ENCODE peak calls at places on chromosomes 5 and 9, in five cellular contexts. K, O, M, P and S are unnamed samples.

GRCh38 chr9:112624711-112625707 is 92.9 kb downstream of the INIP start:
- DNase-seq in O (no peak), P (no peak), K (no peak), M (no peak), S (no peak)

GRCh38 chr9:37497320-37497719 is 11.6 kb downstream of the POLR1E start:
- DNase-seq in P (no peak), K (no peak), O (no peak), M (no peak), S (no peak)

GRCh38 chr5:57174128-57174849 is 430 bp downstream of the GPBP1 start:
- DNase-seq in K (no peak), P (peak), M (no peak), O (peak), S (no peak)

GRCh38 chr5:39092581-39093350 is 18.6 kb upstream of the RICTOR start:
- DNase-seq in M (no peak), P (no peak), K (no peak), O (no peak), S (no peak)

GRCh38 chr5:181047921-181048320 is 7.9 kb downstream of the BTNL9 start:
- DNase-seq in K (no peak), P (no peak), O (no peak), M (no peak), S (no peak)

GRCh38 chr9:89873801-89874200 is 269.0 kb downstream of the GADD45G start:
- DNase-seq in P (peak), M (no peak), K (no peak), O (peak), S (peak)

GRCh38 chr5:43019615-43020293 is 20.4 kb downstream of the ANXA2R start:
- DNase-seq in K (no peak), P (no peak), O (peak), M (peak), S (peak)

GRCh38 chr5:138725153-138725884 is 27.9 kb upstream of the CTNNA1 start:
- DNase-seq in O (peak), M (no peak), P (peak), K (peak), S (no peak)

GRCh38 chr9:97994695-97995094 is 11.6 kb downstream of the ANP32B start:
- DNase-seq in K (no peak), O (no peak), M (no peak), P (no peak), S (no peak)

GRCh38 chr9:92164490-92164889 is 49.3 kb upstream of the SPTLC1 start:
- DNase-seq in P (no peak), M (no peak), O (no peak), K (no peak), S (no peak)

GRCh38 chr9:78014776-78015175 is 16.8 kb downstream of the GNAQ start:
- DNase-seq in P (no peak), M (no peak), K (no peak), O (no peak), S (no peak)

GRCh38 chr9:34010979-34011378 is 37.7 kb downstream of the UBAP2 start:
- DNase-seq in P (no peak), M (peak), O (no peak), K (peak), S (no peak)

GRCh38 chr9:78406146-78406545 is 109.2 kb downstream of the PSAT1 start:
- DNase-seq in P (no peak), O (no peak), K (no peak), M (no peak), S (no peak)

GRCh38 chr5:168097852-168098251 is 193.6 kb upstream of the WWC1 start:
- DNase-seq in P (no peak), K (no peak), M (no peak), O (no peak), S (no peak)

GRCh38 chr5:172918421-172919371 is 40.5 kb upstream of the RPL26L1 start:
- DNase-seq in P (no peak), M (no peak), O (no peak), K (no peak), S (no peak)

GRCh38 chr5:56432326-56432725 is 199.2 kb upstream of the ANKRD55 start:
- DNase-seq in K (no peak), O (no peak), P (no peak), M (no peak), S (no peak)

GRCh38 chr9:115220339-115221009 is 102.5 kb upstream of the TNC start:
- DNase-seq in P (no peak), O (no peak), K (no peak), M (no peak), S (no peak)

GRCh38 chr9:98318834-98319478 is 63.5 kb upstream of the TBC1D2 start:
- DNase-seq in P (no peak), M (no peak), K (no peak), O (no peak), S (no peak)

GRCh38 chr5:56625577-56625976 is 189.8 kb upstream of the MAP3K1 start:
- DNase-seq in M (no peak), K (no peak), P (no peak), O (no peak), S (no peak)

GRCh38 chr5:117594165-117594564 is 1019.5 kb upstream of the SEMA6A start:
- DNase-seq in M (no peak), K (peak), P (peak), O (no peak), S (peak)

GRCh38 chr9:13513710-13514444 is 234.4 kb upstream of the MPDZ start:
- DNase-seq in K (no peak), P (no peak), O (no peak), M (no peak), S (no peak)

GRCh38 chr9:90783552-90783951 is 18.1 kb upstream of the SYK start:
- DNase-seq in M (no peak), O (no peak), K (no peak), P (no peak), S (no peak)

GRCh38 chr5:9343146-9343850 is 202.6 kb downstream of the SEMA5A start:
- DNase-seq in K (no peak), P (no peak), M (no peak), O (no peak), S (no peak)

GRCh38 chr5:168353216-168353957 is 61.9 kb downstream of the WWC1 start:
- DNase-seq in K (no peak), M (no peak), O (peak), P (no peak), S (no peak)

GRCh38 chr9:128529191-128529590 is 23.2 kb upstream of the SPTAN1 start:
- DNase-seq in K (no peak), P (peak), M (no peak), O (no peak), S (no peak)

GRCh38 chr5:179232091-179232490 is 113.2 kb downstream of the ADAMTS2 start:
- DNase-seq in M (no peak), O (peak), P (peak), K (no peak), S (no peak)

GRCh38 chr5:35228304-35228703 is 2.0 kb downstream of the PRLR start:
- DNase-seq in O (no peak), K (no peak), P (no peak), M (no peak), S (no peak)

GRCh38 chr9:13412323-13412722 is 132.8 kb upstream of the MPDZ start:
- DNase-seq in P (no peak), M (no peak), O (no peak), K (no peak), S (no peak)

GRCh38 chr5:79256563-79256962 is 20.6 kb downstream of the JMY start:
- DNase-seq in O (no peak), P (no peak), M (no peak), K (no peak), S (no peak)

GRCh38 chr9:93911871-93912554 is 43.1 kb downstream of the BARX1 start:
- DNase-seq in M (no peak), P (no peak), O (no peak), K (no peak), S (no peak)

GRCh38 chr9:124483481-124483880 is 23.7 kb downstream of the NR5A1 start:
- DNase-seq in K (no peak), M (no peak), P (no peak), O (no peak), S (no peak)

GRCh38 chr9:115442054-115442453 is 324.1 kb upstream of the TNC start:
- DNase-seq in P (no peak), K (no peak), O (no peak), M (no peak), S (no peak)

GRCh38 chr5:38527475-38527874 is 29.0 kb downstream of the LIFR start:
- DNase-seq in K (no peak), P (no peak), M (no peak), O (no peak), S (no peak)

GRCh38 chr9:131598121-131598520 is 52.8 kb downstream of the PRRT1B start:
- DNase-seq in K (peak), M (no peak), P (peak), O (peak), S (no peak)

GRCh38 chr5:36647046-36647445 is 40.6 kb downstream of the SLC1A3 start:
- DNase-seq in O (no peak), K (no peak), P (no peak), M (no peak), S (no peak)

GRCh38 chr5:148179234-148179824 is 11.0 kb downstream of the SPINK14 start:
- DNase-seq in M (no peak), P (no peak), K (no peak), O (no peak), S (no peak)

GRCh38 chr9:121667890-121668289 is 16.5 kb downstream of the DAB2IP start:
- DNase-seq in O (no peak), P (no peak), K (no peak), M (no peak), S (no peak)

GRCh38 chr5:123805300-123805699 is 293.3 kb downstream of the CSNK1G3 start:
- DNase-seq in O (no peak), K (no peak), P (no peak), M (no peak), S (no peak)

GRCh38 chr5:123809594-123810172 is 297.7 kb downstream of the CSNK1G3 start:
- DNase-seq in M (no peak), K (no peak), O (no peak), P (no peak), S (no peak)

GRCh38 chr5:123808841-123809240 is 296.9 kb downstream of the CSNK1G3 start:
- DNase-seq in P (no peak), M (no peak), O (no peak), K (no peak), S (no peak)

GRCh38 chr5:123806644-123807043 is 294.7 kb downstream of the CSNK1G3 start:
- DNase-seq in O (no peak), M (no peak), P (no peak), K (no peak), S (no peak)

GRCh38 chr5:123807177-123807900 is 295.4 kb downstream of the CSNK1G3 start:
- DNase-seq in O (no peak), K (no peak), P (no peak), M (no peak), S (no peak)
- TF ChIP-seq EP300 in O (no peak), K (no peak), P (no peak), M (no peak), S (no peak)

DNA sequence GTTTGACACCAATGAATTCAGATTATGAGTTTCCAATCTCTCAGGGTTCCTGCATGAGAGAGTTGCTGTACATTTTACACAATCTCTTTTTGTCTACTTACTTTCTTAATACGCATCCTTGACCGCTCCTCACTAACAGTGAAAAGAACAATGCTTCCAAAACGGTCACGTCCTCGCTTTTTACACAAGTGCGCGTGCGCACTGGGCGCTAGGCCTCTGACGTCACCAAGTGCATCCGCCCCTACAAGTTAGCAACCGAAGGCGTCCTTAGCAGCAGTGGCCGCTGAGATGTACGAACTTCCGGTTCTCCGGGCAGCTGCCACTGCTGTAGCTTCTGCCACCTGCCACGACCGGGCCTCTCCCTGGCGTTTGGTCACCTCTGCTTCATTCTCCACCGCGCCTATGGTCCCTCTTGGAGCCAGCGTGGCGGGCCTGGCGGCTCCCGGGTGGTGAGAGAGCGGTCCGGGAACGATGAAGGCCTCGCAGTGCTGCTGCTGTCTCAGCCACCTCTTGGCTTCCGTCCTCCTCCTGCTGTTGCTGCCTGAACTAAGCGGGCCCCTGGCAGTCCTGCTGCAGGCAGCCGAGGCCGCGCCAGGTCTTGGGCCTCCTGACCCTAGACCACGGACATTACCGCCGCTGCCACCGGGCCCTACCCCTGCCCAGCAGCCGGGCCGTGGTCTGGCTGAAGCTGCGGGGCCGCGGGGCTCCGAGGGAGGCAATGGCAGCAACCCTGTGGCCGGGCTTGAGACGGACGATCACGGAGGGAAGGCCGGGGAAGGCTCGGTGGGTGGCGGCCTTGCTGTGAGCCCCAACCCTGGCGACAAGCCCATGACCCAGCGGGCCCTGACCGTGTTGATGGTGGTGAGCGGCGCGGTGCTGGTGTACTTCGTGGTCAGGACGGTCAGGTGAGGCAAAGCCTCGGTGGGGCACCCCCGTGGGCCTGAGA is at the start of gene FAM174A:
- DNase-seq in O (peak), M (peak), P (peak), K (peak), S (peak)
- TF ChIP-seq POLR2A in O (peak), M (peak), P (peak), K (no peak), S (peak)

DNA sequence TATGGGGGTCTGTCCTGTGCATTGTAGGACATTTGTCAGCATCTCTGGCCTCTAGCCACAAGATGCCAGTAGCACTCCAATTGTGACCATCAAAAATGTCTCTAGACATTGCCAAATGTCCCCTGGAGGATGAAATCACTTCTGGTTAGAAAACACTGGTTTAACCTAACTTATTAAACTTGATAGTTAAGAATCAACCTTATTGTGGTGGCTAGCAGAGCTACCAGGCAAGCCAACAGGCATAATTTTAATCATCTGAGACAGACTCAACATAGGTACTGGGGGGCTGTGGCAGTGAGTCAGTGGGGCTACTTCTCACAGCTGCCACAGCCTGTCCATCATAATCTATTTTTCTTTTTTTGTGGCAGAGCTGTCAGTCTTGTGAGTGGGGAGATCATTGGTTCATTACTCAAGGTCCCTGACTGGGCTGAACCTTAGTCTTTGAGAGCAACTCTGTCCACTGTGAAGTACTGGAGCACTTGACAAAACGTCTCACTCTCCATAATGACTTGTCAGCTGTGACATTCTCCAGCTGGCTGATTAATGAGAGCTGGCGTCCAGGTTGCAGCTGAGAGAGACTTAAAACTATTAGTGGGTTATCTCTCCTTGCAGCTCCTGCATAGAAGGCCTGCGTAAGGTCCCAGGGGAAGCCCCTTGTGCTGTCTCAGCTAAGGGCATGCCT is 107.9 kb downstream of the DCP2 start:
- DNase-seq in K (no peak), O (no peak), M (no peak), P (no peak), S (no peak)
- TF ChIP-seq EP300 in K (no peak), O (no peak), M (no peak), P (no peak), S (no peak)

DNA sequence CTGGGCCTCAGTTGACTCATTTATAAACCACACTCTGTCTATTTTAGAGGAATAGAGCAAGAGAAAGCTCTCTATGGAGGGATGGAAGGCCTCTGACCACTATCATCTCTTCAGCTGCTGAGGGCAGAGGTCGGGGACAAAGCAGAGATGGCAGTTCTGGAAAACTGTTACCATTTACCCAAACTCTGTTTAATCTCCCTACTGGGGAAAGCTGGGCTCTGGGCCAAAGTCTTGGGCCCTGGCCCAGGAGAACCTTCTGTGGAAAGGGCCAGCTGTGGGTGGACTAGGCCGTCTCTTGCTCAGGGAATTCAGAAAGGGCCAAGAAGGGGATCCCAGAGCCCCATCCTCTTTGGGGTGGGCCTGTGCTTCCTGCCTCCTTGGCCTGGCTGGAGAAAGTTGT is 100.0 kb downstream of the PSD2 start:
- DNase-seq in P (peak), K (no peak), M (no peak), O (no peak), S (peak)
- TF ChIP-seq POLR2A in P (no peak), K (no peak), M (no peak), O (no peak), S (no peak)

GRCh38 chr9:125897481-125897880 is 150.3 kb downstream of the PBX3 start:
- DNase-seq in O (no peak), M (no peak), K (no peak), P (no peak), S (no peak)

GRCh38 chr9:125890793-125891192 is 143.6 kb downstream of the PBX3 start:
- DNase-seq in P (no peak), O (no peak), M (no peak), K (no peak), S (no peak)

GRCh38 chr9:125896964-125897363 is 149.8 kb downstream of the PBX3 start:
- DNase-seq in K (no peak), O (no peak), P (no peak), M (no peak), S (no peak)

GRCh38 chr9:125893277-125893676 is 146.1 kb downstream of the PBX3 start:
- DNase-seq in P (no peak), K (no peak), O (no peak), M (no peak), S (no peak)

GRCh38 chr9:125894566-125894965 is 147.4 kb downstream of the PBX3 start:
- DNase-seq in P (no peak), M (no peak), O (no peak), K (no peak), S (no peak)
- TF ChIP-seq EP300 in P (no peak), M (no peak), O (no peak), K (no peak), S (no peak)

DNA sequence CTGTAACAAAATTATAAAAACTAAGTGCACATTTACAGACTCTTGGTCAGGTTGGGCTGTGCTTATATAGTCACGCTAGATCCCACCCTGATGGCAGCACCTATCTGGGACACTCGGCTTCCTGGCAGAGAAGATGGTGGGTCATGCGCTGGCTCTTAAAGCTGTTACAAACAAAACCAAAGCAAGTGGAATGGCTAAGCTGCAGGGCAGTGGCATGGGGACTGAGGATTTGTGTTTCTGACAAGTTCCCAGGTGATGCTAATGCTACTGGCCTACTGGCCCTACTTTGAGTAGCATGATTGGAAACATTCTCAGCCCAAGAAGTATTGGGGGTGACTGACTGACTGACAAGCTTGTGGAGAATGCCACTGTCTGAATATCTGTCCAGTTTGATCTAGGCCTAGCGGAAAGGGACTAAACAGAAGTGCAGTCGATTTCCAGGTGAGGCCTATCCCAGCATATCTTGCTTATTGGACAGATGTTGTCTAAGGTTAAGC is 8.3 kb downstream of the BTF3 start:
- DNase-seq in O (no peak), M (no peak), P (no peak), K (no peak), S (no peak)
- TF ChIP-seq POLR2A in O (no peak), M (no peak), P (no peak), K (no peak), S (no peak)